ENCODE peak calls at places on chromosomes 4 and X, in seven cellular contexts. C is RWPE1; D is stimulated activated CD4-positive, alpha-beta T cell treated with anti-CD3 and anti-CD28 coated beads, Interleukin-2, amount 100 ng/mL, for 24 hours; I is colonic mucosa; U is NCI-H2029 treated with DMSO at 0.1 percent for 48 hours; W is endodermal cell; A is activated T-cell treated with anti-CD3 and anti-CD28 coated beads, Interleukin-2, amount 50 U/mL, for 48 hours. Y is an unnamed sample.

GRCh38 chrX:42127563-42127962 is 204.2 kb upstream of the CASK start:
- DNase-seq in C (no peak), D (no peak), I (no peak), U (no peak), W (no peak), A (no peak), Y (no peak)

GRCh38 chr4:101205878-101206277 is 141.4 kb downstream of the PPP3CA start:
- DNase-seq in C (no peak), D (peak), I (no peak), U (no peak), W (peak), A (peak), Y (no peak)

GRCh38 chr4:73721901-73722300 is 18.5 kb upstream of the CXCL8 start:
- DNase-seq in C (no peak), D (no peak), I (no peak), U (no peak), W (no peak), A (no peak), Y (no peak)

GRCh38 chrX:123087326-123087725 is 96.8 kb upstream of the GRIA3 start:
- DNase-seq in C (no peak), D (no peak), I (no peak), U (no peak), W (no peak), A (no peak), Y (no peak)

GRCh38 chr4:89329280-89329679 is 21.7 kb upstream of the GPRIN3 start:
- DNase-seq in C (no peak), D (no peak), I (no peak), U (no peak), W (no peak), A (no peak), Y (no peak)

GRCh38 chr4:153115322-153116100 is 88.7 kb upstream of the TRIM2 start:
- DNase-seq in C (peak), D (peak), I (peak), U (no peak), W (no peak), A (peak), Y (peak)

GRCh38 chrX:136214551-136214950 is 36.6 kb downstream of the MAP7D3 start:
- DNase-seq in C (peak), D (no peak), I (no peak), U (no peak), W (no peak), A (no peak), Y (no peak)

GRCh38 chr4:174241162-174241561 is 42.3 kb downstream of the FBXO8 start:
- DNase-seq in C (no peak), D (no peak), I (no peak), U (no peak), W (no peak), A (no peak), Y (no peak)

GRCh38 chr4:118994030-118994429 is 105.4 kb downstream of the SYNPO2 start:
- DNase-seq in C (no peak), D (no peak), I (peak), U (no peak), W (no peak), A (no peak), Y (no peak)

GRCh38 chr4:6012200-6012599 is 6.0 kb downstream of the C4orf50 start:
- DNase-seq in C (no peak), D (no peak), I (no peak), U (no peak), W (no peak), A (no peak), Y (no peak)

GRCh38 chr4:47561331-47561730 is 76.3 kb downstream of the ATP10D start:
- DNase-seq in C (no peak), D (no peak), I (no peak), U (no peak), W (no peak), A (no peak), Y (no peak)

GRCh38 chrX:65601530-65602281 is 65.7 kb upstream of the MSN start:
- DNase-seq in C (no peak), D (peak), I (peak), U (peak), W (no peak), A (peak), Y (no peak)

GRCh38 chr4:13483142-13484044 is 747 bp downstream of the RAB28 start:
- DNase-seq in C (peak), D (peak), I (peak), U (no peak), W (peak), A (peak), Y (no peak)